ENCODE peak calls at places on chromosomes 5 and 9, in nine cellular contexts. One of them, this sample, is unnamed. For H3K4me1, the result is how much of the 10 kb centered on the place peaks cover.

GRCh38 chr5:96374653-96375052 is 58.4 kb downstream of the PCSK1 start:
- DNase-seq in thyroid gland: no peak
- DNase-seq in uterus: no peak
- DNase-seq in IMR-90: no peak
- DNase-seq in neural progenitor cell: no peak
- DNase-seq in foreskin keratinocyte: no peak
- DNase-seq in GM23338: no peak
- DNase-seq in heart left ventricle: no peak
- DNase-seq in PC-3: no peak
- DNase-seq in this sample: no peak

GRCh38 chr9:77277719-77278118 is 100.4 kb downstream of the VPS13A start:
- DNase-seq in thyroid gland: no peak
- DNase-seq in uterus: no peak
- DNase-seq in IMR-90: no peak
- DNase-seq in neural progenitor cell: no peak
- DNase-seq in foreskin keratinocyte: no peak
- DNase-seq in GM23338: no peak
- DNase-seq in heart left ventricle: no peak
- DNase-seq in PC-3: no peak
- DNase-seq in this sample: no peak

GRCh38 chr5:179198865-179199645 is 138.9 kb downstream of the ZNF354C start:
- DNase-seq in thyroid gland: no peak
- DNase-seq in uterus: no peak
- DNase-seq in IMR-90: no peak
- DNase-seq in neural progenitor cell: no peak
- DNase-seq in foreskin keratinocyte: no peak
- DNase-seq in GM23338: no peak
- DNase-seq in heart left ventricle: no peak
- DNase-seq in PC-3: no peak
- DNase-seq in this sample: no peak

GRCh38 chr5:43895876-43896275 is 292.9 kb downstream of the NNT start:
- DNase-seq in thyroid gland: no peak
- DNase-seq in uterus: no peak
- DNase-seq in IMR-90: no peak
- DNase-seq in neural progenitor cell: no peak
- DNase-seq in foreskin keratinocyte: no peak
- DNase-seq in GM23338: no peak
- DNase-seq in heart left ventricle: no peak
- DNase-seq in PC-3: no peak
- DNase-seq in this sample: no peak

GRCh38 chr9:124280176-124280691 is 22.5 kb downstream of the NEK6 start:
- DNase-seq in thyroid gland: peak
- DNase-seq in uterus: peak
- DNase-seq in IMR-90: peak
- DNase-seq in neural progenitor cell: no peak
- DNase-seq in foreskin keratinocyte: peak
- DNase-seq in GM23338: no peak
- DNase-seq in heart left ventricle: peak
- DNase-seq in PC-3: peak
- DNase-seq in this sample: no peak

GRCh38 chr5:120895659-120896058 is 431.6 kb downstream of the PRR16 start:
- DNase-seq in thyroid gland: no peak
- DNase-seq in uterus: no peak
- DNase-seq in IMR-90: no peak
- DNase-seq in neural progenitor cell: no peak
- DNase-seq in foreskin keratinocyte: no peak
- DNase-seq in GM23338: no peak
- DNase-seq in heart left ventricle: no peak
- DNase-seq in PC-3: no peak
- DNase-seq in this sample: no peak

GRCh38 chr5:111999286-111999685 is 242.3 kb upstream of the NREP start:
- DNase-seq in thyroid gland: no peak
- DNase-seq in uterus: no peak
- DNase-seq in IMR-90: peak
- DNase-seq in neural progenitor cell: no peak
- DNase-seq in foreskin keratinocyte: peak
- DNase-seq in GM23338: no peak
- DNase-seq in heart left ventricle: no peak
- DNase-seq in PC-3: peak
- DNase-seq in this sample: no peak

GRCh38 chr5:139181835-139182452 is 16.2 kb downstream of the SIL1 start:
- DNase-seq in thyroid gland: no peak
- DNase-seq in uterus: no peak
- DNase-seq in IMR-90: peak
- DNase-seq in neural progenitor cell: no peak
- DNase-seq in foreskin keratinocyte: peak
- DNase-seq in GM23338: no peak
- DNase-seq in heart left ventricle: no peak
- DNase-seq in PC-3: peak
- DNase-seq in this sample: no peak

GRCh38 chr9:108394726-108395125 is 461.1 kb downstream of the ACTL7B start:
- DNase-seq in thyroid gland: no peak
- DNase-seq in uterus: no peak
- DNase-seq in IMR-90: no peak
- DNase-seq in neural progenitor cell: no peak
- DNase-seq in foreskin keratinocyte: no peak
- DNase-seq in GM23338: no peak
- DNase-seq in heart left ventricle: no peak
- DNase-seq in PC-3: no peak
- DNase-seq in this sample: no peak

GRCh38 chr5:1405539-1406530 is 39.4 kb downstream of the SLC6A3 start:
- DNase-seq in thyroid gland: no peak
- DNase-seq in uterus: no peak
- DNase-seq in IMR-90: no peak
- DNase-seq in neural progenitor cell: no peak
- DNase-seq in foreskin keratinocyte: no peak
- DNase-seq in GM23338: no peak
- DNase-seq in heart left ventricle: no peak
- DNase-seq in PC-3: no peak
- DNase-seq in this sample: no peak

GRCh38 chr5:138615461-138615860 is 40.3 kb upstream of the HSPA9 start:
- DNase-seq in thyroid gland: peak
- DNase-seq in uterus: no peak
- DNase-seq in IMR-90: no peak
- DNase-seq in neural progenitor cell: no peak
- DNase-seq in foreskin keratinocyte: no peak
- DNase-seq in GM23338: no peak
- DNase-seq in heart left ventricle: no peak
- DNase-seq in PC-3: no peak
- DNase-seq in this sample: no peak

GRCh38 chr9:133200631-133201030 is 8.4 kb downstream of the OBP2B start:
- DNase-seq in thyroid gland: no peak
- DNase-seq in uterus: no peak
- DNase-seq in IMR-90: no peak
- DNase-seq in neural progenitor cell: no peak
- DNase-seq in foreskin keratinocyte: no peak
- DNase-seq in GM23338: no peak
- DNase-seq in heart left ventricle: no peak
- DNase-seq in PC-3: no peak
- DNase-seq in this sample: no peak

GRCh38 chr9:78439866-78440830 is 143.2 kb downstream of the PSAT1 start:
- DNase-seq in thyroid gland: no peak
- DNase-seq in uterus: no peak
- DNase-seq in IMR-90: no peak
- DNase-seq in neural progenitor cell: peak
- DNase-seq in foreskin keratinocyte: no peak
- DNase-seq in GM23338: no peak
- DNase-seq in heart left ventricle: no peak
- DNase-seq in PC-3: no peak
- DNase-seq in this sample: no peak

GRCh38 chr9:109035684-109036423 is 22.6 kb upstream of the CTNNAL1 start:
- DNase-seq in thyroid gland: peak
- DNase-seq in uterus: peak
- DNase-seq in IMR-90: peak
- DNase-seq in neural progenitor cell: no peak
- DNase-seq in foreskin keratinocyte: peak
- DNase-seq in GM23338: no peak
- DNase-seq in heart left ventricle: no peak
- DNase-seq in PC-3: peak
- DNase-seq in this sample: peak

GRCh38 chr5:103424453-103425205 is 138.0 kb downstream of the NUDT12 start:
- DNase-seq in thyroid gland: no peak
- DNase-seq in uterus: no peak
- DNase-seq in IMR-90: peak
- DNase-seq in neural progenitor cell: no peak
- DNase-seq in foreskin keratinocyte: peak
- DNase-seq in GM23338: no peak
- DNase-seq in heart left ventricle: no peak
- DNase-seq in PC-3: no peak
- DNase-seq in this sample: no peak

GRCh38 chr5:69350664-69351063 is 18.1 kb upstream of the CCDC125 start:
- DNase-seq in thyroid gland: no peak
- DNase-seq in uterus: no peak
- DNase-seq in IMR-90: no peak
- DNase-seq in neural progenitor cell: no peak
- DNase-seq in foreskin keratinocyte: no peak
- DNase-seq in GM23338: no peak
- DNase-seq in heart left ventricle: no peak
- DNase-seq in PC-3: no peak
- DNase-seq in this sample: no peak

GRCh38 chr5:17440766-17441165 is 57.3 kb upstream of the TAF11L2 start:
- DNase-seq in thyroid gland: no peak
- DNase-seq in uterus: no peak
- DNase-seq in IMR-90: no peak
- DNase-seq in neural progenitor cell: no peak
- DNase-seq in foreskin keratinocyte: no peak
- DNase-seq in GM23338: no peak
- DNase-seq in heart left ventricle: no peak
- DNase-seq in PC-3: no peak
- DNase-seq in this sample: no peak

GRCh38 chr9:135454737-135455136 is 24.8 kb upstream of the PPP1R26 start:
- DNase-seq in thyroid gland: no peak
- DNase-seq in uterus: no peak
- DNase-seq in IMR-90: no peak
- DNase-seq in neural progenitor cell: no peak
- DNase-seq in foreskin keratinocyte: no peak
- DNase-seq in GM23338: no peak
- DNase-seq in heart left ventricle: no peak
- DNase-seq in PC-3: no peak
- DNase-seq in this sample: no peak

GRCh38 chr9:135450956-135451355 is 28.6 kb upstream of the PPP1R26 start:
- DNase-seq in thyroid gland: no peak
- DNase-seq in uterus: no peak
- DNase-seq in IMR-90: no peak
- DNase-seq in neural progenitor cell: no peak
- DNase-seq in foreskin keratinocyte: no peak
- DNase-seq in GM23338: no peak
- DNase-seq in heart left ventricle: no peak
- DNase-seq in PC-3: no peak
- DNase-seq in this sample: no peak

GRCh38 chr9:135456436-135457104 is 23.0 kb upstream of the PPP1R26 start:
- DNase-seq in thyroid gland: no peak
- DNase-seq in uterus: no peak
- DNase-seq in IMR-90: no peak
- DNase-seq in neural progenitor cell: no peak
- DNase-seq in foreskin keratinocyte: no peak
- DNase-seq in GM23338: no peak
- DNase-seq in heart left ventricle: no peak
- DNase-seq in PC-3: no peak
- DNase-seq in this sample: no peak

GRCh38 chr9:135455401-135456030 is 24.1 kb upstream of the PPP1R26 start:
- DNase-seq in thyroid gland: no peak
- DNase-seq in uterus: no peak
- DNase-seq in IMR-90: no peak
- DNase-seq in neural progenitor cell: no peak
- DNase-seq in foreskin keratinocyte: no peak
- DNase-seq in GM23338: no peak
- DNase-seq in heart left ventricle: no peak
- DNase-seq in PC-3: no peak
- DNase-seq in this sample: no peak
- H3K4me1 ChIP-seq in thyroid gland: under half
- H3K4me1 ChIP-seq in uterus: under half
- H3K4me1 ChIP-seq in IMR-90: under half
- H3K4me1 ChIP-seq in neural progenitor cell: under half
- H3K4me1 ChIP-seq in foreskin keratinocyte: under half
- H3K4me1 ChIP-seq in GM23338: under half
- H3K4me1 ChIP-seq in heart left ventricle: under half
- H3K4me1 ChIP-seq in PC-3: under half
- H3K4me1 ChIP-seq in this sample: under half

GRCh38 chr5:114176356-114176755 is 185.5 kb upstream of the KCNN2 start:
- DNase-seq in thyroid gland: no peak
- DNase-seq in uterus: no peak
- DNase-seq in IMR-90: peak
- DNase-seq in neural progenitor cell: no peak
- DNase-seq in foreskin keratinocyte: peak
- DNase-seq in GM23338: no peak
- DNase-seq in heart left ventricle: no peak
- DNase-seq in PC-3: peak
- DNase-seq in this sample: no peak
- H3K27ac ChIP-seq in thyroid gland: no peak
- H3K27ac ChIP-seq in uterus: no peak
- H3K27ac ChIP-seq in IMR-90: no peak
- H3K27ac ChIP-seq in neural progenitor cell: no peak
- H3K27ac ChIP-seq in foreskin keratinocyte: no peak
- H3K27ac ChIP-seq in GM23338: no peak
- H3K27ac ChIP-seq in heart left ventricle: no peak
- H3K27ac ChIP-seq in PC-3: no peak
- H3K27ac ChIP-seq in this sample: no peak

DNA sequence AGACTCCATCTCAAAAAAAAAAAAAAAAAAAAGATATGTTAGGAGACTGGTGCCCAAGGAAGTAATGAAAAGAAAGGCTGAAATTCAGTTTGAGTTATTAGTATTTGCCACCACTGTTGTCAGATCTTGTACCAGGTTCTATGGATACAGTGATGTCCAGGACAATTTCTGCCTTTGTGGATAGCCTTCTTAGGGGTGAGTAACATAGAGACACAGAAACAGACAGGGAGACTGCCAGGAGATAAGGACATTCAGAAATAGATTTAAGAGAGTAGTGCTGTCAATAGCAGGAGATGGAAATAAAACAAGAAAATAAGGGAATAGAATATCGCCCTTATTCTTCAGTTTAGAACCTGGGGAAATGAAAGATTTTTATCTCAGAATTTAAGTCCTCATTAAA is 6.3 kb upstream of the SPINK14 start:
- DNase-seq in thyroid gland: no peak
- DNase-seq in uterus: no peak
- DNase-seq in IMR-90: no peak
- DNase-seq in neural progenitor cell: no peak
- DNase-seq in foreskin keratinocyte: no peak
- DNase-seq in GM23338: no peak
- DNase-seq in heart left ventricle: no peak
- DNase-seq in PC-3: no peak
- DNase-seq in this sample: no peak
- TF ChIP-seq CTCF in thyroid gland: no peak
- TF ChIP-seq CTCF in uterus: no peak
- TF ChIP-seq CTCF in IMR-90: no peak
- TF ChIP-seq CTCF in neural progenitor cell: no peak
- TF ChIP-seq CTCF in foreskin keratinocyte: no peak
- TF ChIP-seq CTCF in GM23338: no peak
- TF ChIP-seq CTCF in heart left ventricle: no peak
- TF ChIP-seq CTCF in PC-3: no peak
- TF ChIP-seq CTCF in this sample: no peak

DNA sequence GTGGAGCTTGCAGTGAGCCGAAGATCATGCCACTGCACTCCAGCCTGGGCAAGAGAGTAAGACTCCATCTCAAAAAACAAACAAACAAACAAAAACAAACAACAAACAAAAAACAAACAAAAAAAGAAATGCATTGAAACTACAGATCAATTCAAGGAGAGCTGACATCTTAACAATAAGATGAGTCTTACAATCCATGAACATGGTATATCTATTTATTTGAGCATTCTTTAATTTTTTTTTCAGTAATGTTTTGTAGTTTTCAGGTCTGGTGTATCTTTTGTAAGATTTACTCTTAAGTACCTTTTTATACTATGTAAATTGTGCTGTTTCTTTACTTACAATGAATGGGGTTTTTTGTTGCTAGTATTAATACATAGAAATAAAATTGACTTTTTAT is 140.1 kb upstream of the DAPK1 start:
- DNase-seq in thyroid gland: no peak
- DNase-seq in uterus: no peak
- DNase-seq in IMR-90: no peak
- DNase-seq in neural progenitor cell: no peak
- DNase-seq in foreskin keratinocyte: no peak
- DNase-seq in GM23338: no peak
- DNase-seq in heart left ventricle: no peak
- DNase-seq in PC-3: no peak
- DNase-seq in this sample: no peak
- H3K4me1 ChIP-seq in thyroid gland: under half
- H3K4me1 ChIP-seq in uterus: under half
- H3K4me1 ChIP-seq in IMR-90: under half
- H3K4me1 ChIP-seq in neural progenitor cell: under half
- H3K4me1 ChIP-seq in foreskin keratinocyte: under half
- H3K4me1 ChIP-seq in GM23338: under half
- H3K4me1 ChIP-seq in heart left ventricle: under half
- H3K4me1 ChIP-seq in PC-3: under half
- H3K4me1 ChIP-seq in this sample: under half